ENCODE peak calls at places on chromosomes 6 and 20, in seven cellular contexts. One of them, this sample, is unnamed.

GRCh38 chr20:41480054-41480770 is 113.6 kb upstream of the EMILIN3 start:
- DNase-seq in tibial artery: no peak
- DNase-seq in heart left ventricle: no peak
- DNase-seq in spleen: no peak
- DNase-seq in brain microvascular endothelial cell: no peak
- DNase-seq in cardiac fibroblast: peak; percentile 24
- DNase-seq in left ventricle myocardium inferior: no peak
- DNase-seq in this sample: no peak

GRCh38 chr20:53344891-53345290 is 248.7 kb downstream of the ZNF217 start:
- DNase-seq in cardiac fibroblast: no peak
- DNase-seq in left ventricle myocardium inferior: no peak
- DNase-seq in brain microvascular endothelial cell: no peak
- DNase-seq in heart left ventricle: no peak
- DNase-seq in spleen: no peak
- DNase-seq in tibial artery: no peak
- DNase-seq in this sample: no peak

GRCh38 chr6:1554241-1554880 is 55.4 kb upstream of the FOXC1 start:
- DNase-seq in tibial artery: no peak
- DNase-seq in cardiac fibroblast: no peak
- DNase-seq in spleen: no peak
- DNase-seq in brain microvascular endothelial cell: no peak
- DNase-seq in left ventricle myocardium inferior: no peak
- DNase-seq in heart left ventricle: no peak
- DNase-seq in this sample: no peak

GRCh38 chr6:109978174-109979032 is at the start of gene GPR6:
- DNase-seq in brain microvascular endothelial cell: peak; percentile 36
- DNase-seq in tibial artery: peak; percentile 26
- DNase-seq in heart left ventricle: peak; percentile 64
- DNase-seq in cardiac fibroblast: peak; percentile 42
- DNase-seq in left ventricle myocardium inferior: peak; percentile 51
- DNase-seq in spleen: peak; percentile 83
- DNase-seq in this sample: no peak

GRCh38 chr6:89690944-89691324 is 52.4 kb upstream of the LYRM2 start:
- DNase-seq in tibial artery: no peak
- DNase-seq in cardiac fibroblast: no peak
- DNase-seq in brain microvascular endothelial cell: no peak
- DNase-seq in spleen: no peak
- DNase-seq in heart left ventricle: no peak
- DNase-seq in left ventricle myocardium inferior: no peak
- DNase-seq in this sample: no peak

GRCh38 chr6:129267028-129267427 is 384.1 kb downstream of the LAMA2 start:
- DNase-seq in brain microvascular endothelial cell: no peak
- DNase-seq in cardiac fibroblast: no peak
- DNase-seq in heart left ventricle: no peak
- DNase-seq in left ventricle myocardium inferior: no peak
- DNase-seq in tibial artery: no peak
- DNase-seq in spleen: no peak
- DNase-seq in this sample: no peak

GRCh38 chr20:25222461-25223178 is 25.3 kb upstream of the PYGB start:
- DNase-seq in brain microvascular endothelial cell: no peak
- DNase-seq in tibial artery: peak; percentile 19
- DNase-seq in heart left ventricle: peak; percentile 53
- DNase-seq in left ventricle myocardium inferior: no peak
- DNase-seq in spleen: peak; percentile 74
- DNase-seq in cardiac fibroblast: no peak
- DNase-seq in this sample: peak; percentile 10

GRCh38 chr6:140225587-140226438 is 851.4 kb upstream of the CITED2 start:
- DNase-seq in brain microvascular endothelial cell: peak; percentile 66
- DNase-seq in spleen: no peak
- DNase-seq in cardiac fibroblast: peak; percentile 35
- DNase-seq in left ventricle myocardium inferior: no peak
- DNase-seq in heart left ventricle: no peak
- DNase-seq in tibial artery: no peak
- DNase-seq in this sample: no peak

GRCh38 chr20:10863337-10864060 is 189.7 kb upstream of the JAG1 start:
- DNase-seq in heart left ventricle: peak; percentile 43
- DNase-seq in tibial artery: no peak
- DNase-seq in spleen: no peak
- DNase-seq in brain microvascular endothelial cell: peak; percentile 79
- DNase-seq in left ventricle myocardium inferior: peak; percentile 27
- DNase-seq in cardiac fibroblast: peak; percentile 90
- DNase-seq in this sample: peak; percentile 18

GRCh38 chr20:17210387-17210786 is 16.5 kb upstream of the PCSK2 start:
- DNase-seq in brain microvascular endothelial cell: no peak
- DNase-seq in spleen: no peak
- DNase-seq in tibial artery: no peak
- DNase-seq in cardiac fibroblast: no peak
- DNase-seq in left ventricle myocardium inferior: no peak
- DNase-seq in heart left ventricle: no peak
- DNase-seq in this sample: no peak

GRCh38 chr20:24987244-24987643 is 5.3 kb downstream of the APMAP start:
- DNase-seq in cardiac fibroblast: no peak
- DNase-seq in left ventricle myocardium inferior: no peak
- DNase-seq in brain microvascular endothelial cell: no peak
- DNase-seq in heart left ventricle: no peak
- DNase-seq in tibial artery: no peak
- DNase-seq in spleen: no peak
- DNase-seq in this sample: no peak

GRCh38 chr6:134866563-134866962 is 83.3 kb downstream of the ALDH8A1 start:
- DNase-seq in tibial artery: no peak
- DNase-seq in cardiac fibroblast: no peak
- DNase-seq in left ventricle myocardium inferior: no peak
- DNase-seq in spleen: no peak
- DNase-seq in heart left ventricle: no peak
- DNase-seq in brain microvascular endothelial cell: no peak
- DNase-seq in this sample: no peak

GRCh38 chr6:70494833-70495232 is 71.9 kb upstream of the SDHAF4 start:
- DNase-seq in cardiac fibroblast: no peak
- DNase-seq in heart left ventricle: no peak
- DNase-seq in brain microvascular endothelial cell: no peak
- DNase-seq in left ventricle myocardium inferior: no peak
- DNase-seq in tibial artery: no peak
- DNase-seq in spleen: no peak
- DNase-seq in this sample: no peak

GRCh38 chr6:160128125-160128683 is 6.6 kb downstream of the SLC22A1 start:
- DNase-seq in tibial artery: no peak
- DNase-seq in left ventricle myocardium inferior: no peak
- DNase-seq in heart left ventricle: no peak
- DNase-seq in spleen: peak; percentile 8
- DNase-seq in brain microvascular endothelial cell: no peak
- DNase-seq in cardiac fibroblast: no peak
- DNase-seq in this sample: no peak

GRCh38 chr6:71205336-71205956 is 83.2 kb upstream of the OGFRL1 start:
- DNase-seq in brain microvascular endothelial cell: peak; percentile 4
- DNase-seq in cardiac fibroblast: peak; percentile 24
- DNase-seq in tibial artery: no peak
- DNase-seq in spleen: no peak
- DNase-seq in heart left ventricle: no peak
- DNase-seq in left ventricle myocardium inferior: no peak
- DNase-seq in this sample: no peak

GRCh38 chr6:7106215-7106751 is 1.5 kb upstream of the RREB1 start:
- DNase-seq in spleen: no peak
- DNase-seq in brain microvascular endothelial cell: peak; percentile 12
- DNase-seq in cardiac fibroblast: peak; percentile 44
- DNase-seq in heart left ventricle: no peak
- DNase-seq in tibial artery: peak; percentile 31
- DNase-seq in left ventricle myocardium inferior: no peak
- DNase-seq in this sample: no peak

GRCh38 chr6:303948-304558 is 11.8 kb downstream of the DUSP22 start:
- DNase-seq in tibial artery: no peak
- DNase-seq in brain microvascular endothelial cell: no peak
- DNase-seq in heart left ventricle: no peak
- DNase-seq in spleen: peak; percentile 81
- DNase-seq in left ventricle myocardium inferior: no peak
- DNase-seq in cardiac fibroblast: no peak
- DNase-seq in this sample: no peak
- TF ChIP-seq CTCF in tibial artery: no peak
- TF ChIP-seq CTCF in brain microvascular endothelial cell: peak; percentile 18
- TF ChIP-seq CTCF in heart left ventricle: no peak
- TF ChIP-seq CTCF in spleen: no peak
- TF ChIP-seq CTCF in left ventricle myocardium inferior: peak; percentile 25
- TF ChIP-seq CTCF in cardiac fibroblast: no peak
- TF ChIP-seq CTCF in this sample: no peak

DNA sequence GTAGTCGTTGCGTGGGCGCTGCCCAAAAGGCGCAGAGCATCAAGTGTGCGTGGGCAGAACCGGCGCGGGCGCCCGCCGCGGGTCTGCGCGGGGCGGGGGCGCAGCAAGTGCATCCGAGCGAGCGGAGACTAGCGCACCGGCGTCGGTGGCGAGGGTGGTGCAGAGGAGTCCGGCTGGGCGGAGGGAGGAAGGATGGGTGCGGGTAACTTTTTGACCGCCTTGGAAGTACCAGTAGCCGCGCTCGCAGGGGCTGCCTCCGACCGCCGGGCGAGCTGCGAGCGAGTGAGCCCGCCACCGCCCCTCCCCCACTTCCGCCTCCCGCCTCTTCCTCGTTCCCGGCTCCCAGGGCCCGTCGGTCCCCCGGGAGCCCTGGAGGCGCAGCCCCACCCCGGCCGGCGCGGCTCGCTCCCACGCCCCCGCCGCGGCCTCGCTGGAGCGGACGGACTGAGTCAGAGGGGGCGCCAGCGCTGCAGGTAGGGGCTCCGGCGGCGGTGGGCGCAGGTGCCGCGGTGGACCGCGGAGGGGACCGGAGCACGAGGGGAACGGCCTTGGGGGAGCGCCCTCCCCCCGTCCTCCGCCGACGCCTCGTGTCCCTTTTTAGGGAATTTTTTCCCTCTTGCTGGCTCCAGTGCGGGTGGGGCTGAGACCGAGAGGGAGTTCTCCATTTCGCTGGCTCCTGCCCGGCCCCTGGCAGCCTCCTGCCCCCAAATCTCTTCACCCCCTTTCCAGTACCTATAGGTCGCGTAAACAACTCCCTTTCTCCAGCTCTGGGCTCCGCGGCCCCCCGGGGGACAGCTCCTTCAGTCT is 1.6 kb upstream of the DBNDD2 start:
- DNase-seq in cardiac fibroblast: peak; percentile 47
- DNase-seq in spleen: peak; percentile 85
- DNase-seq in left ventricle myocardium inferior: peak; percentile 87
- DNase-seq in tibial artery: peak; percentile 71
- DNase-seq in brain microvascular endothelial cell: no peak
- DNase-seq in heart left ventricle: peak; percentile 90
- DNase-seq in this sample: peak; percentile 75
- TF ChIP-seq CTCF in cardiac fibroblast: no peak
- TF ChIP-seq CTCF in spleen: no peak
- TF ChIP-seq CTCF in left ventricle myocardium inferior: peak; percentile 25
- TF ChIP-seq CTCF in tibial artery: no peak
- TF ChIP-seq CTCF in brain microvascular endothelial cell: no peak
- TF ChIP-seq CTCF in heart left ventricle: no peak
- TF ChIP-seq CTCF in this sample: no peak

GRCh38 chr6:144093658-144094057 is 1.7 kb downstream of the SF3B5 start:
- DNase-seq in left ventricle myocardium inferior: no peak
- DNase-seq in cardiac fibroblast: no peak
- DNase-seq in heart left ventricle: no peak
- DNase-seq in spleen: no peak
- DNase-seq in brain microvascular endothelial cell: no peak
- DNase-seq in tibial artery: no peak
- DNase-seq in this sample: no peak

GRCh38 chr6:144093236-144093635 is 2.1 kb downstream of the SF3B5 start:
- DNase-seq in left ventricle myocardium inferior: no peak
- DNase-seq in spleen: no peak
- DNase-seq in heart left ventricle: no peak
- DNase-seq in tibial artery: no peak
- DNase-seq in cardiac fibroblast: no peak
- DNase-seq in brain microvascular endothelial cell: no peak
- DNase-seq in this sample: no peak

GRCh38 chr6:144094731-144095133 is 641 bp downstream of the SF3B5 start:
- DNase-seq in spleen: peak; percentile 68
- DNase-seq in tibial artery: peak; percentile 24
- DNase-seq in heart left ventricle: no peak
- DNase-seq in brain microvascular endothelial cell: peak; percentile 6
- DNase-seq in cardiac fibroblast: no peak
- DNase-seq in left ventricle myocardium inferior: no peak
- DNase-seq in this sample: no peak

GRCh38 chr6:144087789-144088426 is 7.5 kb downstream of the SF3B5 start:
- DNase-seq in heart left ventricle: no peak
- DNase-seq in brain microvascular endothelial cell: no peak
- DNase-seq in cardiac fibroblast: no peak
- DNase-seq in tibial artery: no peak
- DNase-seq in spleen: no peak
- DNase-seq in left ventricle myocardium inferior: no peak
- DNase-seq in this sample: no peak

GRCh38 chr6:144090384-144090783 is 5.0 kb downstream of the SF3B5 start:
- DNase-seq in brain microvascular endothelial cell: no peak
- DNase-seq in cardiac fibroblast: no peak
- DNase-seq in heart left ventricle: no peak
- DNase-seq in spleen: no peak
- DNase-seq in tibial artery: no peak
- DNase-seq in left ventricle myocardium inferior: no peak
- DNase-seq in this sample: no peak
- TF ChIP-seq CTCF in brain microvascular endothelial cell: no peak
- TF ChIP-seq CTCF in cardiac fibroblast: no peak
- TF ChIP-seq CTCF in heart left ventricle: no peak
- TF ChIP-seq CTCF in spleen: no peak
- TF ChIP-seq CTCF in tibial artery: no peak
- TF ChIP-seq CTCF in left ventricle myocardium inferior: no peak
- TF ChIP-seq CTCF in this sample: no peak

DNA sequence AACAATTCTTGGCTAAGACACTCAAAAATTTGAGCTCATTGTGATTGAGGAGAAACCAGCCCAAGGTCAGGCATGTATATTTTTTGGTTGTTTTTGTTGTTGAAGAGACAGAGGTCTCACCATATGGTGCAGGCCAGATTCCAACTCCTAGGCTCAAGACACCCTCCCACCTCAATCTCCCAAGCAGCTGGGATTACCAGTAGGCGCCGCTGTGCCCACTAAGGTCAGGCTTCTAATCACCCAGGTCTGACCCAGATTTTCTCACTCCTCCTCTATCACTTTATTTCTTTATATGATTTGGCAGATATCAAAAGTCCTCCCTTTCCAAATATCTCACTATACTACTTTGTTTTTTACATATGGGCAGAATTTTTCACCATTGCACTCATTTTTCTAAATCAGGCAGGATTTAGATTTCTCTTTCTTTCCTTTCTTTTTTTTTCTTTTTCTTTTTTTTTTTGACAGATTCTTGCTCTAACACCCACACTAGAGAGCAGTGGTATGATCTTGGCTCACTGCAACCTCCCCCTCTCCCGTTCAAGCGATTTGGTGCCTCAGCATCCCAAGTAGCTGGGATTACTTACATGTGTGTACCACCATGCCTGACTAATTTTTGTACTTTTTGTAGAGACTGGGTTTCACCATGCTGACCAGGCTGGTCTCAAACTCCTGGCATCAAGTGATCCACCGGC is 1.7 kb upstream of the C6orf141 start:
- DNase-seq in left ventricle myocardium inferior: no peak
- DNase-seq in tibial artery: no peak
- DNase-seq in heart left ventricle: no peak
- DNase-seq in cardiac fibroblast: no peak
- DNase-seq in spleen: no peak
- DNase-seq in brain microvascular endothelial cell: no peak
- DNase-seq in this sample: no peak
- TF ChIP-seq CTCF in left ventricle myocardium inferior: no peak
- TF ChIP-seq CTCF in tibial artery: no peak
- TF ChIP-seq CTCF in heart left ventricle: no peak
- TF ChIP-seq CTCF in cardiac fibroblast: peak; percentile 13
- TF ChIP-seq CTCF in spleen: no peak
- TF ChIP-seq CTCF in brain microvascular endothelial cell: no peak
- TF ChIP-seq CTCF in this sample: no peak

GRCh38 chr6:72579865-72580264 is 42.0 kb upstream of the KCNQ5 start:
- DNase-seq in tibial artery: no peak
- DNase-seq in left ventricle myocardium inferior: no peak
- DNase-seq in brain microvascular endothelial cell: no peak
- DNase-seq in cardiac fibroblast: no peak
- DNase-seq in spleen: no peak
- DNase-seq in heart left ventricle: no peak
- DNase-seq in this sample: no peak

GRCh38 chr6:72580281-72580940 is 41.5 kb upstream of the KCNQ5 start:
- DNase-seq in left ventricle myocardium inferior: no peak
- DNase-seq in heart left ventricle: no peak
- DNase-seq in brain microvascular endothelial cell: peak; percentile 76
- DNase-seq in spleen: no peak
- DNase-seq in cardiac fibroblast: peak; percentile 89
- DNase-seq in tibial artery: peak; percentile 20
- DNase-seq in this sample: no peak
- TF ChIP-seq CTCF in left ventricle myocardium inferior: no peak
- TF ChIP-seq CTCF in heart left ventricle: no peak
- TF ChIP-seq CTCF in brain microvascular endothelial cell: peak; percentile 84
- TF ChIP-seq CTCF in spleen: no peak
- TF ChIP-seq CTCF in cardiac fibroblast: peak; percentile 80
- TF ChIP-seq CTCF in tibial artery: no peak
- TF ChIP-seq CTCF in this sample: no peak